ENCODE peak calls at places on chromosomes 2 and 18, in seven cellular contexts. C, W, B, N, G, D and J are unnamed samples.

GRCh38 chr18:46542545-46542944 is 114.5 kb downstream of the LOXHD1 start:
- DNase-seq in C (peak; percentile 28), W (no peak), B (peak; percentile 42), N (no peak), G (no peak), D (no peak), J (no peak)

GRCh38 chr18:7273301-7273911 is 42.5 kb downstream of the LRRC30 start:
- DNase-seq in C (peak; percentile 91), W (peak; percentile 7), B (no peak), N (peak; percentile 76), G (peak; percentile 78), D (no peak), J (no peak)

GRCh38 chr2:238290715-238291549 is 2.5 kb upstream of the PER2 start:
- DNase-seq in C (no peak), W (no peak), B (no peak), N (no peak), G (no peak), D (no peak), J (no peak)

GRCh38 chr18:78830826-78831225 is 148.8 kb upstream of the SALL3 start:
- DNase-seq in C (no peak), W (no peak), B (no peak), N (no peak), G (no peak), D (no peak), J (no peak)

GRCh38 chr2:197229509-197230458 is 80.8 kb downstream of the ANKRD44 start:
- DNase-seq in C (peak; percentile 63), W (no peak), B (no peak), N (no peak), G (no peak), D (no peak), J (no peak)

GRCh38 chr2:88735853-88736252 is 44.4 kb downstream of the RPIA start:
- DNase-seq in C (peak; percentile 67), W (peak; percentile 71), B (no peak), N (no peak), G (no peak), D (no peak), J (no peak)

GRCh38 chr2:161250864-161251436 is 57.3 kb upstream of the PSMD14 start:
- DNase-seq in C (peak; percentile 83), W (peak; percentile 87), B (no peak), N (no peak), G (no peak), D (no peak), J (no peak)

GRCh38 chr18:9135912-9136314 is 668 bp upstream of the ANKRD12 start:
- DNase-seq in C (peak; percentile 64), W (peak; percentile 67), B (no peak), N (no peak), G (no peak), D (no peak), J (no peak)

GRCh38 chr2:22481507-22482217 is 903.3 kb upstream of the KLHL29 start:
- DNase-seq in C (no peak), W (no peak), B (no peak), N (no peak), G (peak; percentile 18), D (no peak), J (no peak)

GRCh38 chr2:60735496-60736250 is 20.4 kb upstream of the PAPOLG start:
- DNase-seq in C (no peak), W (peak; percentile 47), B (peak; percentile 8), N (no peak), G (no peak), D (no peak), J (no peak)

GRCh38 chr2:240293126-240293864 is 142.2 kb upstream of the GPC1 start:
- DNase-seq in C (no peak), W (no peak), B (no peak), N (no peak), G (no peak), D (no peak), J (no peak)

GRCh38 chr2:9082158-9082557 is 78.7 kb upstream of the MBOAT2 start:
- DNase-seq in C (no peak), W (no peak), B (no peak), N (no peak), G (no peak), D (no peak), J (no peak)

GRCh38 chr2:50952596-50952995 is 79.3 kb downstream of the NRXN1 start:
- DNase-seq in C (peak; percentile 46), W (no peak), B (no peak), N (no peak), G (no peak), D (no peak), J (no peak)

GRCh38 chr2:231002641-231003040 is 6.7 kb downstream of the SPATA3 start:
- DNase-seq in C (no peak), W (no peak), B (no peak), N (no peak), G (no peak), D (no peak), J (no peak)

GRCh38 chr2:134718095-134718955 is 475 bp downstream of the TMEM163 start:
- DNase-seq in C (no peak), W (no peak), B (peak; percentile 27), N (peak; percentile 62), G (peak; percentile 21), D (peak; percentile 38), J (no peak)

GRCh38 chr2:198901894-198902293 is 555.8 kb downstream of the SATB2 start:
- DNase-seq in C (no peak), W (no peak), B (no peak), N (no peak), G (no peak), D (no peak), J (no peak)

GRCh38 chr2:151760139-151760650 is 25.9 kb upstream of the NEB start:
- DNase-seq in C (no peak), W (no peak), B (peak; percentile 46), N (no peak), G (peak; percentile 73), D (no peak), J (no peak)

GRCh38 chr2:159139216-159139933 is 147.1 kb downstream of the WDSUB1 start:
- DNase-seq in C (no peak), W (no peak), B (no peak), N (no peak), G (no peak), D (no peak), J (no peak)

DNA sequence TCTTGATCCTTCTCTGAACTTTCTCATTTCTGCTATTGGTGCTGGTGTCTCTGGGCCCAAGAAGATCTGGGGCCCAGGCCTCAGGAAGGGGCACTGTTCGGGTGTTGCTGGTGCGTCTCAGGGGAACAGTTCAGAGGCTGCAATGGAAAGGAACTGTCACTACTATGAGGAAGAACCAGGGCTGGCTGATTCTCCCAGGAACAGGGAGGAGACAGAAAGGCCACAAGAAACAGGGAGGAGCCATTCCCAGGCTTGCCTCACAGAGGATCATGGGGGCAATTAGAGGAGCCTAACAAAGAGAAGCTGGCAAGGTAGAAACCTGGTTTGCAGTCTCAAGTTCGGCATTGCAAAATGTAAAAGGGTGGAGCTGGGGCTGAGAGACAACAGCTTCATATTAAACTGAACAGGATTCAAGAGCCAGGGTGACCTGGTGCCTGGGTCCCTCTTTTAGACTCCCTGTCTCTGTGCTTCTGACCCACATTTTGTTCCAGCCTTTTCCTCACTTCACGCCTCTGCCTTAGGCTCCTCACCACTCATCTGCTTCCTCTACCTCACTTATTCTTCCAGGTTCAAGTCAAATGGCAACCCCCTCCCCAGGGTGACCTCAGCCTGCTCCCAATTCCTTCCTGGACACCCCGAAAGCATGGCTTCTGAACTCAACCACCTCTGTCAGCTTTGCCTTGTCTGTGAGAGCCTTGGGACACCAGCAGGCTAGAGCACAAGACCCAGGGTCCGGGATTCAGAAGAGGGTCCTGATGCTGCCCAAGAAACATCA is 58.4 kb downstream of the GYPC start:
- DNase-seq in C (no peak), W (no peak), B (no peak), N (no peak), G (no peak), D (no peak), J (no peak)
- H3K27ac ChIP-seq in C (no peak overlapping the region), W (no peak overlapping the region), B (no peak overlapping the region), N (no peak overlapping the region), G (no peak overlapping the region), D (no peak overlapping the region), J (no peak overlapping the region)

GRCh38 chr2:18829331-18829902 is 240.0 kb upstream of the NT5C1B start:
- DNase-seq in C (peak; percentile 72), W (no peak), B (no peak), N (no peak), G (no peak), D (no peak), J (no peak)
- H3K4me1 ChIP-seq in C (peaks cover 20% of the 10 kb centered on the region), W (no peaks in the 10 kb centered on the region), B (no peaks in the 10 kb centered on the region), N (peaks cover 15% of the 10 kb centered on the region), G (peaks cover 36% of the 10 kb centered on the region), D (peaks cover 11% of the 10 kb centered on the region), J (no peaks in the 10 kb centered on the region)

GRCh38 chr2:28776471-28776870 is 24.8 kb downstream of the PPP1CB start:
- DNase-seq in C (no peak), W (no peak), B (no peak), N (no peak), G (no peak), D (no peak), J (no peak)

GRCh38 chr2:28768422-28768821 is 16.8 kb downstream of the PPP1CB start:
- DNase-seq in C (no peak), W (no peak), B (no peak), N (no peak), G (no peak), D (no peak), J (no peak)

GRCh38 chr2:28767367-28767766 is 15.7 kb downstream of the PPP1CB start:
- DNase-seq in C (no peak), W (no peak), B (no peak), N (no peak), G (no peak), D (no peak), J (no peak)

GRCh38 chr2:28768952-28769351 is 17.3 kb downstream of the PPP1CB start:
- DNase-seq in C (no peak), W (no peak), B (no peak), N (no peak), G (no peak), D (no peak), J (no peak)

DNA sequence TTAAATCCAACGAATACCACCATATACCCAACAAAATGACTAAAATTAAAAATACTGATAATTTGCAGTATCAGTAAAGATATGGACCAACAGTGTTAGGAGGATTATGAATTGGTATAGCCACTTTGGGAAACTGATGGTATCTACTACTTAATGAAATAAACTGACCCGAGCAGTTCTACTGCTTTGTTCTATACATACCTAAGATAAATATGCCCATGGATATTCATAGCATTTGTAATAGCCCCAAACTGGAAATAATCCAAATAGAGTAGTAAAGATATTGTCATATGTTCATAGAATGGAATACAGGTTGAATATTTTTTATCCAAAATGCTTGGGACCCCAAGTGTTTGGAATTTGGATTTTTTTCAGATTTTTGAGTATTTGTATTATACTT is 20.7 kb downstream of the PPP1CB start:
- DNase-seq in C (peak; percentile 58), W (no peak), B (no peak), N (no peak), G (no peak), D (no peak), J (no peak)
- H3K4me3 ChIP-seq in C (no peak overlapping the region), W (no peak overlapping the region), B (no peak overlapping the region), N (no peak overlapping the region), G (no peak overlapping the region), D (no peak overlapping the region), J (no peak overlapping the region)

DNA sequence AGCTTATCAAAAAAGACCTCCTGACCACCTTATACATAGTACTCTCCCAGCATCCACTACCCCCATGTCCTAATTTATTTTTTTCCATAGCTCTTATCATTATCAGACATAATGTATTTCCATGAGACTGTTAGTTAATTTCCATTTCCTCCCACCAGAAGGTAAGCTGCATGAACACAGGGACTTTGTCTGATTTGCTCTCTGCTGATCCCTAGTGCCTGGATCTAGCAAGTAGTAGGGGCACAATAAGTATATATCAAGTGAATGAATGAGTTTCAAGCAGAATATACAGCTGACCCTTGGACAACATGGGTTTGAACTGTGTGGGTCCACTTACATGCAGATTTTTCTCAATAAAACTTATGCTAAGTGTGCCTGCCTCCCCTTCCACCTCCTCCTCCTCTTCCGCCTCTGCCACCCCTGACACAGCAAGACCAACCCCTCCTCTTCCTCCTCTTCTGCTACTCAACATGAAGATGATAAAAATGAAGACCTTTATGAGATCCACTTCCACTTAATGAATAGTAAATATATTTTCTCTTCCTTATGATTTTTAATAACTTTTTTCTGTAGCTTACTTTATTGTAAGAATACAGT is 53.8 kb downstream of the CTAGE1 start:
- DNase-seq in C (peak; percentile 34), W (peak; percentile 50), B (no peak), N (no peak), G (no peak), D (no peak), J (no peak)
- H3K27ac ChIP-seq in C (no peak overlapping the region), W (no peak overlapping the region), B (no peak overlapping the region), N (no peak overlapping the region), G (no peak overlapping the region), D (no peak overlapping the region), J (no peak overlapping the region)